ENCODE peak calls at places on chromosomes 3 and 15, in four cellular contexts. D is stimulated activated naive CD8-positive, alpha-beta T cell treated with anti-CD3 and anti-CD28 coated beads, Interleukin-15, amount 100 ng/mL, for 72 hours; U is activated naive CD4-positive, alpha-beta T cell; W is NCI-H2081. M is an unnamed sample.

GRCh38 chr15:79034284-79034683 is 56.3 kb downstream of the RASGRF1 start:
- DNase-seq in W (no peak), D (no peak), U (no peak), M (no peak)

GRCh38 chr3:128231596-128231995 is 78.3 kb downstream of the EEFSEC start:
- DNase-seq in W (no peak), U (no peak), D (no peak), M (no peak)

GRCh38 chr3:111333642-111334041 is 208.4 kb upstream of the CD96 start:
- DNase-seq in U (no peak), W (no peak), D (no peak), M (no peak)

GRCh38 chr3:33980252-33980651 is 181.8 kb downstream of the PDCD6IP start:
- DNase-seq in W (no peak), U (no peak), D (no peak), M (no peak)

GRCh38 chr15:92510163-92510882 is 116.6 kb downstream of the ST8SIA2 start:
- DNase-seq in D (no peak), W (no peak), U (no peak), M (no peak)

GRCh38 chr3:109257269-109257668 is 59.0 kb downstream of the DPPA2 start:
- DNase-seq in W (no peak), U (no peak), D (no peak), M (no peak)

GRCh38 chr3:44439499-44440295 is 37.8 kb downstream of the ZNF445 start:
- DNase-seq in U (peak), D (peak), W (no peak), M (no peak)

GRCh38 chr15:68278345-68279217 is 1.0 kb downstream of the FEM1B start:
- DNase-seq in U (no peak), D (no peak), W (no peak), M (no peak)

GRCh38 chr3:187669675-187670504 is at the start of gene SST:
- DNase-seq in U (no peak), D (peak), W (no peak), M (peak)

GRCh38 chr3:95272791-95273190 is 1209.9 kb downstream of the NSUN3 start:
- DNase-seq in D (no peak), U (no peak), W (no peak), M (no peak)

GRCh38 chr3:194276768-194277546 is 74.2 kb downstream of the CPN2 start:
- DNase-seq in U (no peak), W (peak), D (no peak), M (peak)

GRCh38 chr15:77416954-77417353 is 3.0 kb downstream of the PEAK1 start:
- DNase-seq in U (no peak), D (no peak), W (no peak), M (no peak)

GRCh38 chr15:100241572-100242479 is 99.9 kb downstream of the ADAMTS17 start:
- DNase-seq in W (no peak), D (no peak), U (no peak), M (no peak)

GRCh38 chr15:82995938-82996337 is 9.9 kb downstream of the RAMAC start:
- DNase-seq in U (no peak), W (no peak), D (no peak), M (no peak)

GRCh38 chr15:88894819-88895767 is at the start of gene HAPLN3:
- DNase-seq in D (peak), U (peak), W (no peak), M (no peak)

GRCh38 chr15:39317225-39317624 is 263.7 kb upstream of the THBS1 start:
- DNase-seq in W (no peak), U (no peak), D (no peak), M (no peak)

GRCh38 chr3:54053882-54054281 is 68.5 kb upstream of the CACNA2D3 start:
- DNase-seq in W (no peak), D (no peak), U (no peak), M (no peak)

M was measured in mesothelial cell of epicardium.